ENCODE peak calls at places on chromosomes 7 and 10, in four cellular contexts. Z is activated T-helper 1 cell treated with anti-CD3 and anti-CD28 coated beads, Interleukin-12 subunit alpha, Interleukin-12 subunit beta, Interleukin-2, Interleukin-4 antibody, amounts not matched to agents 30 ng/mL and 10 ng/mL and 1 ng/mL, durations not matched to agents 14 hours and 24 hours and 36 hours; Q is ureter; C is right cardiac atrium. S is an unnamed sample.

GRCh38 chr10:61821153-61821552 is 80.3 kb upstream of the ARID5B start:
- DNase-seq in Q (no peak), Z (no peak), C (no peak), S (peak; percentile 90)

GRCh38 chr10:124744688-124745055 is 494 bp upstream of the FAM53B start:
- DNase-seq in Z (no peak), C (no peak), Q (no peak), S (peak; percentile 78)

GRCh38 chr7:25529320-25529719 is 301.0 kb upstream of the NPVF start:
- DNase-seq in C (no peak), Z (no peak), Q (no peak), S (no peak)

GRCh38 chr10:73819513-73820093 is 8.2 kb upstream of the NDST2 start:
- DNase-seq in C (no peak), Z (no peak), Q (peak; percentile 72), S (peak; percentile 30)

GRCh38 chr7:74174606-74175082 is 488 bp downstream of the EIF4H start:
- DNase-seq in Z (no peak), C (peak; percentile 52), Q (peak; percentile 48), S (peak; percentile 76)

GRCh38 chr10:18008989-18009388 is 57.3 kb downstream of the SLC39A12 start:
- DNase-seq in C (no peak), Z (no peak), Q (no peak), S (no peak)

GRCh38 chr7:114820993-114821945 is 100.6 kb upstream of the MDFIC start:
- DNase-seq in Q (no peak), Z (no peak), C (no peak), S (no peak)

GRCh38 chr7:6221340-6222319 is 50.8 kb downstream of the CYTH3 start:
- DNase-seq in Q (no peak), Z (peak; percentile 6), C (no peak), S (no peak)

GRCh38 chr7:45892407-45893035 is 4.2 kb downstream of the IGFBP1 start:
- DNase-seq in Q (no peak), C (no peak), Z (no peak), S (no peak)

GRCh38 chr10:68139451-68140272 is 30.4 kb downstream of the MYPN start:
- DNase-seq in C (no peak), Q (no peak), Z (no peak), S (no peak)

GRCh38 chr7:78279035-78279434 is 480.5 kb downstream of the PHTF2 start:
- DNase-seq in Z (no peak), Q (no peak), C (no peak), S (no peak)

GRCh38 chr7:159141159-159141558 is 3.5 kb downstream of the VIPR2 start:
- DNase-seq in Z (no peak), Q (peak; percentile 36), C (no peak), S (no peak)

GRCh38 chr10:35854661-35855060 is 212.6 kb upstream of the FZD8 start:
- DNase-seq in C (no peak), Q (no peak), Z (no peak), S (no peak)

GRCh38 chr10:110354322-110354766 is 49.6 kb upstream of the SMNDC1 start:
- DNase-seq in C (peak; percentile 81), Q (peak; percentile 87), Z (peak; percentile 72), S (peak; percentile 88)

GRCh38 chr7:155850001-155850436 is 37.8 kb upstream of the SHH start:
- DNase-seq in Z (no peak), C (no peak), Q (no peak), S (no peak)

GRCh38 chr7:3027005-3027404 is 16.7 kb downstream of the CARD11 start:
- DNase-seq in Z (no peak), Q (no peak), C (no peak), S (no peak)

GRCh38 chr10:99548041-99548530 is 15.3 kb downstream of the NKX2-3 start:
- DNase-seq in Z (no peak), Q (no peak), C (no peak), S (peak; percentile 72)

GRCh38 chr7:64870656-64871055 is 32.4 kb upstream of the ZNF273 start:
- DNase-seq in Z (no peak), Q (no peak), C (no peak), S (no peak)

GRCh38 chr10:74888947-74889661 is 62.7 kb downstream of the KAT6B start:
- DNase-seq in Q (no peak), C (no peak), Z (no peak), S (peak; percentile 60)

GRCh38 chr7:135761751-135762488 is 13.3 kb upstream of the FAM180A start:
- DNase-seq in Z (no peak), C (peak; percentile 40), Q (no peak), S (no peak)

GRCh38 chr10:49418328-49418727 is 22.4 kb upstream of the DRGX start:
- DNase-seq in Q (no peak), C (no peak), Z (no peak), S (no peak)

S was measured in mesendoderm.